ENCODE peak calls at places on chromosomes 16 and 17, in nine cellular contexts. N is lung; U is AG09309; A is heart left ventricle; J is right cardiac atrium; X is transverse colon; T is MM.1S; C is GM06990; B is CD4-positive, alpha-beta memory T cell. D is an unnamed sample.

GRCh38 chr17:68740555-68741447 is 139.6 kb upstream of the FAM20A start:
- DNase-seq in N (no peak), U (no peak), A (no peak), J (no peak), X (no peak), T (no peak), C (no peak), B (no peak), D (no peak)

GRCh38 chr16:15966420-15967222 is 17.2 kb downstream of the ABCC1 start:
- DNase-seq in N (peak), U (no peak), A (peak), J (no peak), X (no peak), T (no peak), C (no peak), B (no peak), D (no peak)

GRCh38 chr17:49680314-49680713 is 2.4 kb upstream of the SPOP start:
- DNase-seq in N (no peak), U (no peak), A (no peak), J (no peak), X (no peak), T (no peak), C (no peak), B (no peak), D (no peak)

GRCh38 chr16:28264656-28265055 is 27.7 kb upstream of the SBK1 start:
- DNase-seq in N (peak), U (no peak), A (peak), J (no peak), X (peak), T (no peak), C (no peak), B (no peak), D (no peak)

GRCh38 chr17:33647976-33648375 is 354.9 kb upstream of the ASIC2 start:
- DNase-seq in N (no peak), U (no peak), A (no peak), J (no peak), X (no peak), T (peak), C (no peak), B (no peak), D (no peak)

GRCh38 chr16:89322381-89323119 is 105.0 kb downstream of the ZNF778 start:
- DNase-seq in N (peak), U (no peak), A (peak), J (peak), X (no peak), T (no peak), C (no peak), B (no peak), D (no peak)

GRCh38 chr16:76696876-76697275 is 419.7 kb downstream of the CNTNAP4 start:
- DNase-seq in N (no peak), U (no peak), A (no peak), J (peak), X (no peak), T (no peak), C (no peak), B (no peak), D (no peak)

GRCh38 chr16:72443809-72444208 is 271.9 kb upstream of the PMFBP1 start:
- DNase-seq in N (no peak), U (no peak), A (no peak), J (no peak), X (no peak), T (no peak), C (no peak), B (no peak), D (no peak)

GRCh38 chr17:72580321-72581127 is 459.7 kb downstream of the SOX9 start:
- DNase-seq in N (peak), U (no peak), A (no peak), J (no peak), X (peak), T (no peak), C (no peak), B (no peak), D (no peak)

GRCh38 chr16:21023509-21024202 is 123.1 kb downstream of the LYRM1 start:
- DNase-seq in N (no peak), U (no peak), A (peak), J (peak), X (peak), T (no peak), C (no peak), B (peak), D (no peak)

GRCh38 chr17:81871387-81872120 is 417 bp upstream of the ARHGDIA start:
- DNase-seq in N (peak), U (no peak), A (peak), J (peak), X (peak), T (peak), C (peak), B (peak), D (no peak)

GRCh38 chr17:40350410-40351184 is 13.9 kb downstream of the GJD3 start:
- DNase-seq in N (no peak), U (no peak), A (no peak), J (peak), X (no peak), T (no peak), C (no peak), B (no peak), D (no peak)

GRCh38 chr16:20624205-20624604 is 48.0 kb upstream of the ACSM2B start:
- DNase-seq in N (no peak), U (no peak), A (no peak), J (no peak), X (no peak), T (no peak), C (no peak), B (no peak), D (no peak)

GRCh38 chr17:13182854-13183253 is 165.0 kb upstream of the ELAC2 start:
- DNase-seq in N (no peak), U (no peak), A (no peak), J (no peak), X (peak), T (no peak), C (no peak), B (no peak), D (no peak)

GRCh38 chr16:83475108-83475507 is 332.7 kb upstream of the HSBP1 start:
- DNase-seq in N (no peak), U (no peak), A (no peak), J (no peak), X (no peak), T (no peak), C (no peak), B (no peak), D (no peak)

GRCh38 chr16:71894229-71894920 is 956 bp upstream of the IST1 start:
- DNase-seq in N (peak), U (no peak), A (peak), J (peak), X (peak), T (peak), C (peak), B (peak), D (peak)

GRCh38 chr16:55710466-55710865 is 54.7 kb downstream of the SLC6A2 start:
- DNase-seq in N (no peak), U (no peak), A (no peak), J (no peak), X (no peak), T (no peak), C (no peak), B (no peak), D (no peak)

GRCh38 chr16:88315543-88316105 is 67.1 kb upstream of the ZNF469 start:
- DNase-seq in N (no peak), U (no peak), A (peak), J (peak), X (peak), T (no peak), C (no peak), B (no peak), D (no peak)

GRCh38 chr16:7493133-7493532 is 160.5 kb downstream of the RBFOX1 start:
- DNase-seq in N (no peak), U (no peak), A (no peak), J (no peak), X (no peak), T (no peak), C (no peak), B (no peak), D (no peak)

GRCh38 chr17:55177159-55177913 is 87.4 kb upstream of the HLF start:
- DNase-seq in N (no peak), U (no peak), A (no peak), J (no peak), X (no peak), T (no peak), C (no peak), B (no peak), D (no peak)

GRCh38 chr17:82400830-82401229 is 17.3 kb upstream of the HEXD start:
- DNase-seq in N (no peak), U (no peak), A (peak), J (peak), X (peak), T (peak), C (peak), B (peak), D (no peak)

GRCh38 chr16:57623251-57624043 is 5.0 kb upstream of the ADGRG1 start:
- DNase-seq in N (no peak), U (no peak), A (peak), J (no peak), X (peak), T (peak), C (no peak), B (no peak), D (no peak)

GRCh38 chr16:1532081-1532760 is 1.2 kb upstream of the TMEM204 start:
- DNase-seq in N (no peak), U (no peak), A (peak), J (peak), X (peak), T (no peak), C (no peak), B (no peak), D (no peak)

GRCh38 chr16:78437352-78437968 is 338.0 kb downstream of the WWOX start:
- DNase-seq in N (no peak), U (no peak), A (no peak), J (no peak), X (peak), T (no peak), C (no peak), B (peak), D (no peak)

GRCh38 chr16:22093952-22094351 is 1.6 kb downstream of the VWA3A start:
- DNase-seq in N (no peak), U (no peak), A (no peak), J (no peak), X (no peak), T (no peak), C (no peak), B (no peak), D (no peak)

GRCh38 chr17:4946312-4946976 is 1.9 kb downstream of the PFN1 start:
- DNase-seq in N (no peak), U (no peak), A (no peak), J (peak), X (no peak), T (no peak), C (no peak), B (no peak), D (no peak)

GRCh38 chr16:3266873-3267537 is 10.6 kb upstream of the MEFV start:
- DNase-seq in N (no peak), U (peak), A (peak), J (peak), X (no peak), T (no peak), C (no peak), B (peak), D (no peak)

GRCh38 chr16:21685034-21685455 is 21.3 kb downstream of the OTOA start:
- DNase-seq in N (no peak), U (no peak), A (no peak), J (no peak), X (no peak), T (no peak), C (no peak), B (no peak), D (no peak)

GRCh38 chr17:71441098-71441497 is 679.7 kb upstream of the SOX9 start:
- DNase-seq in N (no peak), U (peak), A (no peak), J (no peak), X (no peak), T (no peak), C (no peak), B (no peak), D (peak)

GRCh38 chr16:72999541-73000019 is 48.3 kb downstream of the ZFHX3 start:
- DNase-seq in N (no peak), U (no peak), A (no peak), J (no peak), X (no peak), T (no peak), C (no peak), B (no peak), D (no peak)

GRCh38 chr17:76872221-76872873 is 4.1 kb downstream of the MGAT5B start:
- DNase-seq in N (no peak), U (peak), A (no peak), J (no peak), X (peak), T (peak), C (no peak), B (no peak), D (no peak)

GRCh38 chr17:21025446-21025845 is 17.4 kb downstream of the USP22 start:
- DNase-seq in N (no peak), U (no peak), A (no peak), J (no peak), X (no peak), T (no peak), C (no peak), B (no peak), D (no peak)

GRCh38 chr17:50668025-50668837 is 33.5 kb downstream of the ABCC3 start:
- DNase-seq in N (no peak), U (no peak), A (no peak), J (no peak), X (no peak), T (no peak), C (no peak), B (no peak), D (no peak)

GRCh38 chr16:53504161-53504663 is 1.2 kb upstream of the AKTIP start:
- DNase-seq in N (peak), U (no peak), A (peak), J (peak), X (peak), T (peak), C (peak), B (no peak), D (no peak)

GRCh38 chr16:88373211-88373610 is 9.5 kb upstream of the ZNF469 start:
- DNase-seq in N (no peak), U (no peak), A (peak), J (no peak), X (no peak), T (no peak), C (no peak), B (no peak), D (no peak)

GRCh38 chr17:214881-215331 is 33.5 kb upstream of the DOC2B start:
- DNase-seq in N (no peak), U (no peak), A (no peak), J (no peak), X (no peak), T (no peak), C (no peak), B (no peak), D (no peak)
- H3K4me3 ChIP-seq in N (peak), U (no peak), A (no peak), J (no peak), X (peak), T (peak), C (no peak), B (no peak), D (no peak)

GRCh38 chr17:41547921-41548843 is 20.1 kb upstream of the KRT19 start:
- DNase-seq in N (peak), U (peak), A (peak), J (peak), X (peak), T (no peak), C (no peak), B (no peak), D (peak)
- H3K4me3 ChIP-seq in N (no peak), U (no peak), A (peak), J (no peak), X (peak), T (peak), C (no peak), B (no peak), D (peak)

DNA sequence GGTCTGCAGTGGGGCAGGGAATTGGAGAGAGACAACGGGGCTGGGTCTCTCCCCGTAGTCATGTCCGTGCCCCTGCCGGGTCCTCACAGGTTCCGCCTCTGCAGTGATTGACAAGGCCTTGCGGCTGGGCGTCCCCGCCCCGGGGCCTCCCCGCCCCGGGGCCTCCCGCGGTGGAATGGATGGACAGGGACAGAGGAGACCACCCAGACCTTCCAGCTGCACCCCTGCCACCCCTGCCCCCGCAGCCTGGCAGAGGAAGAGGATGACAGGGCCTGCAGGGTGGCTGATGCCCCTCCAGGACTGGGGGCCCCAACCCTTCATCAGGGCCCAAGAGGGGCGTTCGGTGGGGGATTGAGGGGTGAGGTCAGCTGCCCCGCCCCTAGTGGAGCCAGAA is 216.4 kb upstream of the CIBAR2 start:
- DNase-seq in N (no peak), U (no peak), A (no peak), J (no peak), X (no peak), T (no peak), C (no peak), B (no peak), D (no peak)
- H3K4me3 ChIP-seq in N (no peak), U (no peak), A (no peak), J (no peak), X (no peak), T (no peak), C (no peak), B (no peak), D (no peak)

DNA sequence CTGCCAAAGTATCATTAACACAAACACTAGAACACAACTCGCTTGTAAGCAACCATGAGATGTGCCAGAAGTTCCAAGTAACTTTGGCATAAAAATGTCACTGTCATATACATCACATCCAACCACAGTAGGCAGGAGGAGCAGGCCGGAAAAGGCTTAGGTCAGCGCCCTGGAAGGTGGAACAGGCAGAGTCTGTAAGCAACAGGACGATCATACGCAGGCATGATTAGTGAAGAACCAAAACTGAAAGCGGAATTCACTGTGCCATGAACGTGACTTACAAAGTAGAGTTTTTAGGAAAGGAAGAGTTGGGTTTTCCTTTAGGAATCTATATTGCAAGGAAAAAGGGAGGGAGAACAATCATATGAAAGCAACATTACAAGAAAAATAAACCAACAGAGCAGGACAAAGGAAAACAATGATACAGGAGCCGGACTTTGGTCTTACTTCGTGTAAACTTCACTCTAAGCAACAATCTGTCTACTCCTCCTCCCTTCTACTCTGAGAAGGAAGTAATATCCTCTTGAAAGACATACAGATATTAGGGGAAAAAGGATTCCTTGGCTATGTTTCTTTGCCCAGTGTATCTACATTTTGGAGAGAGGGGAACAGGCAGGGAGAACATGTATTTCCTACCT is 52.2 kb downstream of the YWHAE start:
- DNase-seq in N (no peak), U (no peak), A (no peak), J (peak), X (peak), T (no peak), C (no peak), B (no peak), D (peak)
- H3K4me3 ChIP-seq in N (no peak), U (no peak), A (peak), J (no peak), X (no peak), T (no peak), C (no peak), B (no peak), D (peak)

DNA sequence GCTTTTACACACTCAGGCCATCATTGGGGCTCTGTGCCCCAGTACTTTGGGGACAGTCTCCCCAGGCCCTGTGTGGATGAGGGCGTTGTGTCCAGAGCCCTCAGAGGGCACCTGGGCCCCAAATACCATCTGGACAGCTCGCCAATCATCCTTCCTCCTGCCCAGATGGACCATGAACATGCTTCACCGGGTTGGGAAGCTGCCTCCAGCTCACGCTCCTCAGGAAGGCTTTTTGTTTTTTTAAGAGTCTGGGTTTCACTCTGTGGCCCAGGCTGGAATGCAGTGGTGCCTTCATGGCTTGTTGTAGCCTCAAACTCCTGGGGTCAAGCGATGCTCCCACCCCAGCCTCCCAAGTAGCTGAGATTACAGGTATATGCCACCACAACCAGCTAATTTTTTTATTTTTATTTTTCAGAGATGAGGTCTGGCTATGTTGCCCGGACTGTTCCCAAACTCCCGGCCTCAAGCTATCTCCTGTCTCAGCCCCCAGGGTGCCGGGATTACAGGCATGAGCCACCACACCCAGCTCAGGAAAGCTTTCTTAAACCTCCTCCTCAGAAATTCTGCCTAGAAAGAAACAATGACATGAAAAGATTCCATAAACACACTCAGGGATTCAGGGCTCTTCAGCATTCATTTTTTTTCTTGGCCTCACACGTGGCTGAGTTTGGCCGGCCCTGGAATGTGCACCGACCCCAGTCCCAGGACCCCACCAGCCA is 27.4 kb upstream of the ZNF423 start:
- DNase-seq in N (no peak), U (no peak), A (no peak), J (no peak), X (no peak), T (no peak), C (no peak), B (no peak), D (no peak)
- H3K4me3 ChIP-seq in N (no peak), U (no peak), A (no peak), J (no peak), X (no peak), T (no peak), C (no peak), B (no peak), D (no peak)

GRCh38 chr17:29243792-29244191 is 2.9 kb upstream of the CRYBA1 start:
- DNase-seq in N (no peak), U (no peak), A (no peak), J (no peak), X (no peak), T (no peak), C (no peak), B (no peak), D (no peak)

GRCh38 chr17:29241015-29241963 is 5.4 kb upstream of the CRYBA1 start:
- DNase-seq in N (peak), U (peak), A (peak), J (no peak), X (no peak), T (no peak), C (no peak), B (no peak), D (peak)

GRCh38 chr17:29242790-29243189 is 3.9 kb upstream of the CRYBA1 start:
- DNase-seq in N (no peak), U (no peak), A (no peak), J (no peak), X (no peak), T (no peak), C (no peak), B (no peak), D (no peak)

GRCh38 chr17:29240477-29240876 is 6.2 kb upstream of the CRYBA1 start:
- DNase-seq in N (no peak), U (no peak), A (no peak), J (no peak), X (no peak), T (no peak), C (no peak), B (no peak), D (no peak)

GRCh38 chr17:29242051-29242450 is 4.6 kb upstream of the CRYBA1 start:
- DNase-seq in N (no peak), U (no peak), A (no peak), J (no peak), X (no peak), T (no peak), C (no peak), B (no peak), D (no peak)
- H3K4me3 ChIP-seq in N (no peak), U (no peak), A (no peak), J (no peak), X (no peak), T (no peak), C (no peak), B (no peak), D (no peak)

GRCh38 chr16:84594725-84595038 is 23.2 kb downstream of the COTL1 start:
- DNase-seq in N (no peak), U (no peak), A (no peak), J (no peak), X (no peak), T (no peak), C (no peak), B (no peak), D (no peak)
- H3K4me3 ChIP-seq in N (no peak), U (no peak), A (no peak), J (no peak), X (no peak), T (peak), C (peak), B (peak), D (no peak)